ENCODE peak calls at places on chromosome 22, in six cellular contexts. Y, S, C, K, B and H are unnamed samples.

GRCh38 chr22:36008131-36008530 is 20.5 kb downstream of the RBFOX2 start:
- DNase-seq in Y (no peak), S (no peak), C (no peak), K (no peak), B (no peak), H (no peak)

GRCh38 chr22:45155050-45155840 is 8.5 kb upstream of the NUP50 start:
- DNase-seq in Y (no peak), S (no peak), C (no peak), K (peak), B (peak), H (no peak)

GRCh38 chr22:44894321-44894720 is 115.5 kb downstream of the PHF21B start:
- DNase-seq in Y (no peak), S (no peak), C (no peak), K (no peak), B (no peak), H (no peak)

GRCh38 chr22:26712158-26712557 is 54.8 kb downstream of the MIAT start:
- DNase-seq in Y (no peak), S (no peak), C (no peak), K (no peak), B (no peak), H (no peak)

GRCh38 chr22:40602231-40602630 is 34.3 kb downstream of the MRTFA start:
- DNase-seq in Y (no peak), S (no peak), C (no peak), K (peak), B (no peak), H (no peak)

GRCh38 chr22:33564683-33565082 is 355.6 kb downstream of the LARGE1 start:
- DNase-seq in Y (no peak), S (no peak), C (no peak), K (no peak), B (no peak), H (no peak)

GRCh38 chr22:16963189-16963945 is 44.7 kb downstream of the GAB4 start:
- DNase-seq in Y (no peak), S (no peak), C (no peak), K (no peak), B (no peak), H (no peak)

GRCh38 chr22:50524664-50525103 is 714 bp downstream of the SCO2 start:
- DNase-seq in Y (no peak), S (no peak), C (no peak), K (no peak), B (no peak), H (no peak)

GRCh38 chr22:26442086-26442756 is 13.2 kb downstream of the ASPHD2 start:
- DNase-seq in Y (no peak), S (no peak), C (no peak), K (no peak), B (no peak), H (no peak)

GRCh38 chr22:45210577-45211431 is 29.9 kb downstream of the KIAA0930 start:
- DNase-seq in Y (no peak), S (no peak), C (no peak), K (no peak), B (no peak), H (no peak)

GRCh38 chr22:17097701-17098100 is 12.9 kb downstream of the IL17RA start:
- DNase-seq in Y (no peak), S (no peak), C (no peak), K (no peak), B (no peak), H (no peak)

GRCh38 chr22:40410731-40411505 is 40.5 kb downstream of the SGSM3 start:
- DNase-seq in Y (no peak), S (no peak), C (no peak), K (no peak), B (no peak), H (no peak)

GRCh38 chr22:44576311-44577260 is 78.6 kb upstream of the RTL6 start:
- DNase-seq in Y (no peak), S (no peak), C (no peak), K (no peak), B (no peak), H (no peak)

GRCh38 chr22:33538277-33538885 is 381.9 kb downstream of the LARGE1 start:
- DNase-seq in Y (no peak), S (no peak), C (no peak), K (no peak), B (no peak), H (no peak)

GRCh38 chr22:29307658-29308147 is 1.3 kb downstream of the GAS2L1 start:
- DNase-seq in Y (no peak), S (no peak), C (no peak), K (no peak), B (no peak), H (no peak)

GRCh38 chr22:29308148-29308790 is 1.8 kb downstream of the GAS2L1 start:
- DNase-seq in Y (no peak), S (no peak), C (no peak), K (no peak), B (no peak), H (no peak)

GRCh38 chr22:29306175-29306829 is at the start of gene GAS2L1:
- DNase-seq in Y (peak), S (peak), C (peak), K (peak), B (peak), H (peak)

GRCh38 chr22:29306830-29307657 is 594 bp downstream of the GAS2L1 start:
- DNase-seq in Y (peak), S (peak), C (no peak), K (peak), B (peak), H (no peak)

GRCh38 chr22:29305836-29306174 is 645 bp upstream of the GAS2L1 start:
- DNase-seq in Y (no peak), S (no peak), C (no peak), K (no peak), B (no peak), H (no peak)
- H3K4me3 ChIP-seq in Y (peak), S (peak), C (peak), K (peak), B (no peak), H (no peak)

GRCh38 chr22:31123292-31123602 is 481 bp downstream of the INPP5J start:
- DNase-seq in Y (no peak), S (no peak), C (no peak), K (no peak), B (no peak), H (no peak)
- H3K4me3 ChIP-seq in Y (peak), S (peak), C (no peak), K (peak), B (peak), H (no peak)

DNA sequence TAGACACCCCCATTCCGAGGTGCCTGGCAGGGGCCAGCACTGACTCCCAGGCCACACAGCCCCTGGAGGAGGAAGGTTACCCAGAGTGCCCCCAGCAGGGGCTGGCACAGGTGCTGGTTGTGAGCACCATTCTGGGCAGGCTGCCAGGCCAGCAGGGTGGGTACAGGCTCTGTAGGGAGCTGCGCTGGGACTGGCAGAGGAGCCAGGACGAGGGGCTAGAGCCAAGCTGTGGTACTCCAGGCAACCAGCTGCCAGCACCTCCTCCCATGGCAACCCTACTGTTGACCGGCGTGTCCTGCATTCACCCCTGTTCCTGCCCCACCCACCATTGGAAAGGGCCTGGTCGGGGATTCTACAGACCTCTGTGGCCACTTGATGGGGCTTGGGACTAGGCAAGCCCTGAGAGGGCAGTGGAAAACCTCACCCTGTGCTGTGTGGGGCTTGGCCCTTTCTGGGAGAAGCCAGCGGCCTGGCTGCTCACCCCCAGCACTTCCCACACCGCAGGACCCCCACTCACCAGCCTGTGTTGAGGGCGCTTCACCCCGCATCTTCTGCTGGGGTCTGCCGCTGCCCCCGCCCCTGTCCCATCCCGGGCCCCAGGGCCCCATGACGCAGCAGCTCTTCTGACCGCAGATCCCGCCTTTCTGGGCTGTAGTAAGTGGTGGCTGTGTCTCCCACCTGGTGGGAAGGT is 1.9 kb downstream of the CLDN5 start:
- DNase-seq in Y (no peak), S (no peak), C (no peak), K (no peak), B (no peak), H (no peak)
- H3K4me3 ChIP-seq in Y (no peak), S (peak), C (no peak), K (no peak), B (no peak), H (no peak)

GRCh38 chr22:37633082-37633692 is 6.3 kb upstream of the SH3BP1 start:
- DNase-seq in Y (no peak), S (peak), C (peak), K (no peak), B (no peak), H (no peak)

GRCh38 chr22:37634505-37635002 is 4.9 kb upstream of the SH3BP1 start:
- DNase-seq in Y (no peak), S (no peak), C (no peak), K (no peak), B (no peak), H (no peak)

GRCh38 chr22:37632174-37633081 is 7.0 kb upstream of the SH3BP1 start:
- DNase-seq in Y (no peak), S (no peak), C (no peak), K (no peak), B (no peak), H (no peak)

GRCh38 chr22:37635157-37635556 is 4.3 kb upstream of the SH3BP1 start:
- DNase-seq in Y (no peak), S (no peak), C (no peak), K (no peak), B (no peak), H (no peak)

GRCh38 chr22:37633693-37634504 is 5.6 kb upstream of the SH3BP1 start:
- DNase-seq in Y (no peak), S (peak), C (peak), K (peak), B (peak), H (peak)
- H3K4me3 ChIP-seq in Y (no peak), S (no peak), C (peak), K (peak), B (no peak), H (peak)

GRCh38 chr22:20395897-20396287 is 1.9 kb downstream of the ZNF74 start:
- DNase-seq in Y (no peak), S (no peak), C (no peak), K (no peak), B (no peak), H (no peak)
- H3K4me3 ChIP-seq in Y (no peak), S (no peak), C (no peak), K (no peak), B (no peak), H (no peak)

GRCh38 chr22:30054067-30054763 is 26.0 kb upstream of the HORMAD2 start:
- DNase-seq in Y (no peak), S (no peak), C (no peak), K (no peak), B (no peak), H (no peak)
- H3K4me3 ChIP-seq in Y (no peak), S (no peak), C (no peak), K (no peak), B (no peak), H (no peak)

GRCh38 chr22:29031236-29031982 is 30.2 kb downstream of the C22orf31 start:
- DNase-seq in Y (peak), S (peak), C (no peak), K (peak), B (peak), H (no peak)
- H3K4me3 ChIP-seq in Y (peak), S (peak), C (no peak), K (peak), B (peak), H (no peak)